ENCODE peak calls at places on chromosomes 5 and 9, in ten cellular contexts. Q is neural progenitor cell, T is GM12865, H is kidney epithelial cell, U is PC-9, W is ovary, R is Panc1, N is AG10803, L is HFF-Myc, B is brain microvascular endothelial cell. I is an unnamed sample.

GRCh38 chr9:114382951-114383865 is 4.6 kb downstream of the AKNA start:
- DNase-seq in Q (peak), T (peak), H (no peak), U (no peak), W (peak), R (no peak), N (peak), L (no peak), B (peak), I (no peak)

GRCh38 chr5:77945874-77946273 is 169.7 kb upstream of the TBCA start:
- DNase-seq in Q (peak), T (no peak), H (no peak), U (no peak), W (no peak), R (no peak), N (no peak), L (no peak), B (no peak), I (no peak)

GRCh38 chr5:64158827-64159226 is 6.8 kb upstream of the RNF180 start:
- DNase-seq in Q (no peak), T (no peak), H (no peak), U (no peak), W (no peak), R (no peak), N (no peak), L (no peak), B (no peak), I (no peak)

GRCh38 chr5:116573279-116573616 is 1.4 kb downstream of the SEMA6A start:
- DNase-seq in Q (peak), T (peak), H (no peak), U (no peak), W (peak), R (no peak), N (no peak), L (no peak), B (no peak), I (no peak)

GRCh38 chr9:35074141-35074540 is 1.7 kb upstream of the VCP start:
- DNase-seq in Q (no peak), T (no peak), H (no peak), U (no peak), W (no peak), R (no peak), N (no peak), L (no peak), B (no peak), I (no peak)

GRCh38 chr5:12023614-12024241 is 119.5 kb upstream of the CTNND2 start:
- DNase-seq in Q (peak), T (peak), H (no peak), U (no peak), W (no peak), R (peak), N (peak), L (peak), B (peak), I (no peak)

GRCh38 chr9:136575626-136576268 is 29.9 kb upstream of the NOTCH1 start:
- DNase-seq in Q (no peak), T (no peak), H (no peak), U (no peak), W (no peak), R (no peak), N (no peak), L (no peak), B (no peak), I (no peak)

GRCh38 chr5:64646169-64646568 is 44.1 kb upstream of the SHISAL2B start:
- DNase-seq in Q (no peak), T (no peak), H (no peak), U (no peak), W (no peak), R (no peak), N (no peak), L (no peak), B (no peak), I (no peak)

GRCh38 chr9:13555516-13555915 is 276.0 kb upstream of the MPDZ start:
- DNase-seq in Q (no peak), T (no peak), H (no peak), U (no peak), W (no peak), R (no peak), N (no peak), L (no peak), B (no peak), I (no peak)

GRCh38 chr5:124280044-124280443 is 466.4 kb downstream of the ZNF608 start:
- DNase-seq in Q (no peak), T (no peak), H (no peak), U (no peak), W (no peak), R (no peak), N (no peak), L (no peak), B (no peak), I (no peak)

GRCh38 chr5:16983022-16983639 is 47.0 kb upstream of the MYO10 start:
- DNase-seq in Q (no peak), T (no peak), H (no peak), U (no peak), W (no peak), R (no peak), N (no peak), L (no peak), B (no peak), I (peak)

GRCh38 chr9:426976-427375 is 212.3 kb downstream of the DOCK8 start:
- DNase-seq in Q (no peak), T (no peak), H (no peak), U (peak), W (no peak), R (no peak), N (no peak), L (no peak), B (no peak), I (no peak)

DNA sequence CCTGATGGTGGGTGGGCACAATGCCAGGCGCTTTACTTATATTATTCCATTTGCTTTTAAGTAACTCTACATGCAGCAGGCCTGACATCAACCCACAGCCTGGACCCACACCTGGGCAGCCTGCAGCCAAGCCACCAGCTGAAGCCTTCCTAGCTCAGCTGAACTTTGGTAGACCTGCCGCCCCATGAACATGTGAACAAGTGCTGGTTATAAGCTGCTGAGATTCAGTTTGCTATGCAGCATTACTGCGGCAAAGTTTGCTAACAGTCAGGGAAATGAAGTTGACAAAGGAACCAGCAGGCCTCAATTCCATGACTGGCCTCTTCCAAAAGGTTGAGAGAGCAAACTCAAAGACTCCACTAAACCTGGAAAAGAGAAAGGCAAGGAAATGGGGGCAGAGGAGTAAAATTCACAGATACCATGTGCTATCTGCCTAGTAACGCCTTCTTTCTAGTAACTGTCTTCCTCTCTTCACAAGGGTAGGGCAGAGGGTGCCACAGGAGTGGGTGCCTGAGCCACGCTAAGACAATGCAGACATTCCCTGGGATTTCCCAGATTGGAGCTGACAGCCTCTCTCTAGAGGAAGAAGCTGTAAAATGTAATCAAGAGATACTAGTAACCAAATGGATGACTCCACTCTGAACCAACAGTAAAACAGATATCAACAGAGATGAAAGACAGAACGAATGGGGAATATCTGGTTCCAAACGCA is 2.9 kb downstream of the BOD1 start:
- DNase-seq in Q (no peak), T (no peak), H (no peak), U (no peak), W (no peak), R (no peak), N (no peak), L (no peak), B (no peak), I (no peak)
- H3K4me3 ChIP-seq in Q (peak), T (no peak), H (no peak), U (no peak), W (no peak), R (no peak), N (no peak), L (peak), B (no peak), I (no peak)

GRCh38 chr5:7754997-7755596 is 95.8 kb downstream of the CFAP90 start:
- DNase-seq in Q (peak), T (peak), H (no peak), U (peak), W (peak), R (peak), N (peak), L (peak), B (peak), I (no peak)
- TF ChIP-seq CTCF in Q (peak), T (peak), H (peak), U (peak), W (peak), R (peak), N (peak), L (peak), B (peak), I (peak)

GRCh38 chr9:124290053-124290581 is 32.4 kb downstream of the NEK6 start:
- DNase-seq in Q (no peak), T (peak), H (no peak), U (no peak), W (no peak), R (no peak), N (no peak), L (no peak), B (no peak), I (no peak)
- H3K4me3 ChIP-seq in Q (no peak), T (peak), H (no peak), U (no peak), W (no peak), R (no peak), N (no peak), L (no peak), B (no peak), I (no peak)

GRCh38 chr5:9498541-9499497 is 47.1 kb downstream of the SEMA5A start:
- DNase-seq in Q (peak), T (peak), H (no peak), U (no peak), W (no peak), R (no peak), N (no peak), L (no peak), B (peak), I (no peak)
- TF ChIP-seq CTCF in Q (peak), T (peak), H (peak), U (peak), W (no peak), R (peak), N (peak), L (peak), B (peak), I (peak)

DNA sequence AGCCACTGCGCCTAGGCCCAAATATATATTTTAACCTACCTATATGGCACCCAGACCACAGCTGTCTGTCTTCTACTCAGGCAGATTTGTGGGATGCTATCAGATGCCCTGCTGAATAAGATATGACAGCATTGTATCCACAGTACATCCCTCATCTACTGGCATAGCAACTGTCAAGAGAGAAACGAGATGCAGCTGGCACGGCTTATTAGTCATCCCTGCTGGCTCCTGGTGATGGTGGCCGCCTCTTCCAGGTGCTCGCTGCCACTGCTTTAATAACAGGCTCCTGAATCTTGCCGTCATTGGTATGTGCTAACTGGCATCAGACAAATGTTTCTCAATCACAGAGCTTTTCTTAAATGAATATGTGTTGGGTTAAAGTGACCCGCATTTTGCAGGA is 34.0 kb downstream of the B4GALT1 start:
- DNase-seq in Q (no peak), T (no peak), H (no peak), U (no peak), W (no peak), R (no peak), N (no peak), L (no peak), B (no peak), I (no peak)
- H3K4me3 ChIP-seq in Q (no peak), T (no peak), H (no peak), U (no peak), W (no peak), R (no peak), N (no peak), L (no peak), B (no peak), I (no peak)

GRCh38 chr5:132199116-132199680 is 28.5 kb downstream of the P4HA2 start:
- DNase-seq in Q (no peak), T (no peak), H (no peak), U (no peak), W (no peak), R (no peak), N (no peak), L (no peak), B (no peak), I (no peak)

GRCh38 chr5:132190161-132190817 is 37.4 kb downstream of the P4HA2 start:
- DNase-seq in Q (peak), T (peak), H (peak), U (peak), W (no peak), R (peak), N (peak), L (peak), B (peak), I (no peak)

GRCh38 chr5:132193165-132193694 is 34.4 kb downstream of the P4HA2 start:
- DNase-seq in Q (no peak), T (no peak), H (no peak), U (no peak), W (no peak), R (no peak), N (no peak), L (no peak), B (no peak), I (no peak)

GRCh38 chr5:132198571-132198970 is 29.1 kb downstream of the P4HA2 start:
- DNase-seq in Q (no peak), T (no peak), H (no peak), U (no peak), W (no peak), R (no peak), N (no peak), L (no peak), B (no peak), I (no peak)

GRCh38 chr5:132195727-132196126 is 31.9 kb downstream of the P4HA2 start:
- DNase-seq in Q (no peak), T (no peak), H (no peak), U (no peak), W (no peak), R (no peak), N (no peak), L (no peak), B (no peak), I (no peak)
- TF ChIP-seq CTCF in Q (no peak), T (no peak), H (no peak), U (no peak), W (no peak), R (no peak), N (no peak), L (no peak), B (no peak), I (no peak)

DNA sequence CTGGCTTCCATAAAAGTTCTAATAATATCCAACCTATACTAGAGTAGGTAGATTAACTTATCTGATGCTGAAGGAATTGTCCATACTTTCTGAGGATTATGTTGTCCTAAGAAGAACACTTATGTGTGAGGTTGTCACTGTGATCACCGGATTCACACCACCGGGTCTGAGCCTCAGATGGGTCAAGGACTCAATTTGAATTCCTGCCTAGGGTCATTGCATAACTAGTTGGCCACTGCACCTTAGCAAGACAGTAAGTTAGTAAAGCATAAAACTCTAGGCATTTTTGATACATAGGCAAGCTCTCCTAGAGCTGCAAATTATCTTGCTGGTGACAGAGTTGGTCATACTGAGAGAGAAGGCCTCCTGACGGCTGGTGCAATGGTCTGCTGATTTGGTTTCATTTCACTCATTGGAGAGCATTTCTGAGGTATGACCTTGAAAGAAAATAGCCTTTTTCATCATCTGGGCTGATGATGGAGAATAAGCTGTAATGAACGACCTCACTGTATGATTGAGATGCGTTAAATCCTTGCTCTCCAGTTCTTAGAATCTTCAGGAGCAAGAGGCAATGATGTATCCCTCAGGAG is 72.0 kb upstream of the CKMT2 start:
- DNase-seq in Q (no peak), T (peak), H (no peak), U (no peak), W (no peak), R (no peak), N (no peak), L (no peak), B (no peak), I (no peak)
- H3K4me3 ChIP-seq in Q (no peak), T (no peak), H (no peak), U (no peak), W (no peak), R (no peak), N (no peak), L (no peak), B (no peak), I (no peak)

I was measured in epithelial cell of proximal tubule.